ENCODE peak calls at places on chromosomes 16 and 17, in seven cellular contexts. I, D, J, K, V, U and R are unnamed samples.
A peak's percentile ranks its signal among the peaks of the same experiment; 100 is the strongest.

GRCh38 chr17:81834831-81835267 is at the start of gene PPP1R27:
- DNase-seq in I (no peak), D (no peak), J (no peak), K (no peak), V (no peak), U (no peak), R (no peak)

GRCh38 chr17:69874220-69874670 is 200.8 kb upstream of the KCNJ16 start:
- DNase-seq in I (no peak), D (peak; percentile 9), J (no peak), K (no peak), V (no peak), U (peak; percentile 87), R (peak; percentile 88)

GRCh38 chr17:67285360-67285759 is 40.4 kb upstream of the HELZ start:
- DNase-seq in I (no peak), D (no peak), J (no peak), K (no peak), V (no peak), U (peak; percentile 63), R (no peak)

GRCh38 chr17:45143101-45143670 is 5.1 kb upstream of the HEXIM1 start:
- DNase-seq in I (no peak), D (no peak), J (no peak), K (no peak), V (peak; percentile 47), U (no peak), R (peak; percentile 3)

GRCh38 chr16:57884655-57885133 is 82.4 kb upstream of the KIFC3 start:
- DNase-seq in I (no peak), D (no peak), J (no peak), K (no peak), V (peak; percentile 64), U (no peak), R (no peak)

GRCh38 chr17:46875849-46876352 is 24.5 kb downstream of the WNT9B start:
- DNase-seq in I (peak; percentile 20), D (no peak), J (no peak), K (peak; percentile 36), V (no peak), U (no peak), R (no peak)

GRCh38 chr16:51146256-51146924 is 4.7 kb downstream of the SALL1 start:
- DNase-seq in I (peak; percentile 11), D (peak; percentile 44), J (no peak), K (no peak), V (no peak), U (no peak), R (peak; percentile 77)

GRCh38 chr16:852451-853185 is 52.1 kb upstream of the GNG13 start:
- DNase-seq in I (no peak), D (no peak), J (no peak), K (no peak), V (no peak), U (no peak), R (no peak)

GRCh38 chr16:51409001-51409675 is 258.1 kb upstream of the SALL1 start:
- DNase-seq in I (no peak), D (no peak), J (no peak), K (no peak), V (no peak), U (no peak), R (peak; percentile 43)

GRCh38 chr17:72126575-72127486 is 6.0 kb downstream of the SOX9 start:
- DNase-seq in I (no peak), D (no peak), J (peak; percentile 91), K (peak; percentile 21), V (no peak), U (peak; percentile 91), R (peak; percentile 88)

GRCh38 chr17:45408611-45409421 is 23.9 kb downstream of the ARHGAP27 start:
- DNase-seq in I (no peak), D (no peak), J (no peak), K (no peak), V (no peak), U (no peak), R (no peak)

GRCh38 chr16:88023786-88024185 is 72.6 kb downstream of the BANP start:
- DNase-seq in I (no peak), D (no peak), J (no peak), K (no peak), V (no peak), U (no peak), R (no peak)

GRCh38 chr17:17024778-17025300 is 17.4 kb upstream of the MPRIP start:
- DNase-seq in I (no peak), D (no peak), J (no peak), K (no peak), V (no peak), U (no peak), R (no peak)

GRCh38 chr16:15658149-15658548 is 8.1 kb downstream of the NDE1 start:
- DNase-seq in I (no peak), D (no peak), J (no peak), K (no peak), V (peak; percentile 7), U (no peak), R (no peak)

GRCh38 chr16:57914244-57915173 is 56.4 kb downstream of the CNGB1 start:
- DNase-seq in I (no peak), D (no peak), J (no peak), K (no peak), V (no peak), U (no peak), R (no peak)

GRCh38 chr16:53078765-53079484 is 24.1 kb downstream of the CHD9 start:
- DNase-seq in I (no peak), D (no peak), J (no peak), K (no peak), V (no peak), U (no peak), R (no peak)

GRCh38 chr17:39212841-39213480 is 12.8 kb downstream of the STAC2 start:
- DNase-seq in I (no peak), D (no peak), J (no peak), K (no peak), V (no peak), U (no peak), R (no peak)

GRCh38 chr17:17089206-17089550 is 46.9 kb downstream of the MPRIP start:
- DNase-seq in I (peak; percentile 19), D (no peak), J (no peak), K (no peak), V (no peak), U (no peak), R (no peak)

GRCh38 chr16:13401631-13402030 is 500.2 kb downstream of the SHISA9 start:
- DNase-seq in I (no peak), D (no peak), J (no peak), K (no peak), V (no peak), U (no peak), R (no peak)

GRCh38 chr17:57983446-57983845 is 4.6 kb downstream of the VEZF1 start:
- DNase-seq in I (no peak), D (no peak), J (no peak), K (no peak), V (no peak), U (no peak), R (no peak)
- H3K4me1 ChIP-seq in I (peaks cover 10% of the 10 kb centered on the region), D (peaks cover 35% of the 10 kb centered on the region), J (peaks cover 28% of the 10 kb centered on the region), K (peaks cover 8% of the 10 kb centered on the region), V (peaks cover 7% of the 10 kb centered on the region), U (peaks cover 36% of the 10 kb centered on the region), R (peaks cover 31% of the 10 kb centered on the region)

DNA sequence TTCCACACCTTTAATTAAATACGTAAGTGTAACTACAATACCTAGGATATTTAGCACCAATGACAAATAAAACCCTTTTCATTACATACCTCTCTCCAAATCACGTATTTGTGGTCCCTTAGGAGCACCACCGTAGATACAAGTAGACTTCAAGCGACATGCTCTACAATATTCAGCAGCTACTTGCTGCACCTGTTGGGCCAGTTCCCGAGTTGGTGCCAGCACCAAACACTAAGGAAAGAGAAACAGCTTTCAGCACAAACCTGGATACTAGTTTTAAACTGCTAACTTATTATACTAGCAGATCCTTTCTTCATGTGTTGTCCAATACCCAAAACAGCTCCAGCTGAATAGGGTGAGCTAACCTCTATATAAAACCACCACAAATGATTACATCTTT is 2.7 kb downstream of the DDX5 start:
- DNase-seq in I (no peak), D (no peak), J (no peak), K (no peak), V (no peak), U (no peak), R (peak; percentile 30)
- H3K4me3 ChIP-seq in I (no peak overlapping the region), D (no peak overlapping the region), J (no peak overlapping the region), K (no peak overlapping the region), V (peak overlapping the region; percentile 100), U (peak overlapping the region; percentile 86), R (peak overlapping the region; percentile 98)

GRCh38 chr17:3668279-3669084 is at the start of the genes EMC6 and TAX1BP3:
- DNase-seq in I (peak; percentile 98), D (peak; percentile 100), J (peak; percentile 93), K (peak; percentile 98), V (peak; percentile 99), U (peak; percentile 96), R (peak; percentile 100)
- TF ChIP-seq EZH2phosphoT487 in I (no peak), D (no peak), J (no peak), K (no peak), V (no peak), U (no peak), R (no peak)

GRCh38 chr16:3007957-3008748 is 4.6 kb upstream of the CLDN9 start:
- DNase-seq in I (peak; percentile 23), D (peak; percentile 59), J (no peak), K (no peak), V (peak; percentile 99), U (no peak), R (no peak)

GRCh38 chr16:3008749-3009088 is 4.0 kb upstream of the CLDN9 start:
- DNase-seq in I (no peak), D (no peak), J (no peak), K (no peak), V (no peak), U (no peak), R (no peak)

GRCh38 chr16:3010510-3010909 is 2.2 kb upstream of the CLDN9 start:
- DNase-seq in I (no peak), D (no peak), J (no peak), K (no peak), V (no peak), U (no peak), R (no peak)

GRCh38 chr16:3012246-3012645 is 477 bp upstream of the CLDN9 start:
- DNase-seq in I (no peak), D (peak; percentile 43), J (no peak), K (no peak), V (peak; percentile 82), U (no peak), R (no peak)

DNA sequence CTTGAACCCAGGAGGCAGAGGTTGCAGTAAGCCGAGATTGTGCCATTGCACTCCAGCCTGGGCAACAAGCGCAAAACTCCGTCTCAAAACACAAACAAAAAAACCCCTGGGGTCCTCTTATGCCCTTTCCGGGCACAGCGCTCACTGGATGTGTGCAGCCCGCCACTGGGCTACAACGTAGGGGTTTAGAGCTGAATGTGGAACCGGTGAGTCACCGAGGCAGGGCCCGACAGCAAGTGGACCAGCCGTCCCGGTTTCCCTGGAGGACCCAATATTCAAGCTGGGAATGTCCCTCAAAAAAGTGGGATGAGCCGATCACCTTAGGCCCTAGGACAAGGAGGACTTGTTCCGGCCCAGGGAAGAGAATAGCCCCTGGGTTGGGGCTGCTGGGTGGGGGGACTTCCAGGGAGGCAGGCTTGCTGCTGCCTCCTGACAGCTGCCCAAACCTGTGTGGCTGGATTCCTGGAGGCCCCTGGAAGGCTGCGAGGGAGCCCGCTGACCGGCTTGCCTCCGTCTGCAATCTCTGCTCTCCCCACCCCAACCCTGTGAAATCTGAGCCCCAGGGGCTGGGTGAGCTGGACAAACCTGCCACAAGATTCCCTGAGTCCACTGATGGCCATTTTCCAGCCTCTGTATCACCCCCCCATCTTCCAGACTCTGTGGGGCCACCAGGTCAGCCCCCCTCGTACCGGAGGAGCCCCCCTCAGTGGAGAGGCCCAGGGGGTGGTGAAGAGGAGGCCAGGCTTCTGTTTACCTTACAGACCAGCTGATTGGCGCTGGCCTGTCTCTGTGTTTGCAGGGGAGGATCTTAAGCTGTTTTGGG is 2.9 kb upstream of the CLDN9 start:
- DNase-seq in I (no peak), D (peak; percentile 73), J (peak; percentile 66), K (no peak), V (peak; percentile 97), U (peak; percentile 88), R (peak; percentile 42)
- H3K4me1 ChIP-seq in I (peaks cover 22% of the 10 kb centered on the region), D (peaks cover 38% of the 10 kb centered on the region), J (peaks cover 99% of the 10 kb centered on the region), K (peaks cover 17% of the 10 kb centered on the region), V (peaks cover 82% of the 10 kb centered on the region), U (peaks cover 37% of the 10 kb centered on the region), R (peaks cover 6% of the 10 kb centered on the region)